ENCODE peak calls at places on chromosomes 12 and 14, in four cellular contexts. E is mucosa of descending colon, L is fibroblast of mammary gland, O is GM12878. X is an unnamed sample.

GRCh38 chr12:94149781-94150482 is 1.6 kb downstream of the PLXNC1 start:
- DNase-seq in E (peak), L (peak), O (no peak), X (no peak)

GRCh38 chr12:58657175-58657574 is 263.1 kb downstream of the LRIG3 start:
- DNase-seq in E (no peak), L (no peak), O (no peak), X (peak)

GRCh38 chr12:24534632-24535031 is 414.3 kb downstream of the BCAT1 start:
- DNase-seq in E (no peak), L (peak), O (no peak), X (no peak)

GRCh38 chr14:31071151-31071550 is 45.0 kb upstream of the STRN3 start:
- DNase-seq in E (no peak), L (no peak), O (no peak), X (peak)

GRCh38 chr14:75049731-75050201 is 1.5 kb downstream of the MLH3 start:
- DNase-seq in E (no peak), L (peak), O (no peak), X (peak)

GRCh38 chr14:29282169-29282568 is 515.6 kb downstream of the FOXG1 start:
- DNase-seq in E (no peak), L (peak), O (no peak), X (peak)

GRCh38 chr12:121060149-121061001 is 21.3 kb upstream of the OASL start:
- DNase-seq in E (peak), L (peak), O (peak), X (peak)

GRCh38 chr14:90629471-90629870 is 186.8 kb downstream of the TTC7B start:
- DNase-seq in E (no peak), L (no peak), O (no peak), X (no peak)

GRCh38 chr14:51511265-51511664 is 140.4 kb upstream of the FRMD6 start:
- DNase-seq in E (no peak), L (no peak), O (no peak), X (peak)

GRCh38 chr14:31206536-31207286 is 882 bp downstream of the HECTD1 start:
- DNase-seq in E (peak), L (no peak), O (no peak), X (peak)

GRCh38 chr14:30779210-30779609 is 95.1 kb upstream of the COCH start:
- DNase-seq in E (no peak), L (peak), O (no peak), X (no peak)

GRCh38 chr12:77494306-77494705 is 336.4 kb upstream of the NAV3 start:
- DNase-seq in E (no peak), L (peak), O (no peak), X (peak)

GRCh38 chr12:132109741-132110140 is 34.4 kb downstream of the DDX51 start:
- DNase-seq in E (no peak), L (peak), O (no peak), X (no peak)

GRCh38 chr14:63677891-63678379 is 36.3 kb upstream of the WDR89 start:
- DNase-seq in E (no peak), L (peak), O (no peak), X (peak)

GRCh38 chr12:93857279-93857894 is 180.2 kb downstream of the CRADD start:
- DNase-seq in E (no peak), L (peak), O (no peak), X (peak)

GRCh38 chr14:21236948-21237797 is 32.1 kb downstream of the HNRNPC start:
- DNase-seq in E (no peak), L (no peak), O (no peak), X (no peak)

GRCh38 chr14:21244546-21244945 is 24.7 kb downstream of the HNRNPC start:
- DNase-seq in E (no peak), L (peak), O (no peak), X (peak)

GRCh38 chr14:21240417-21240816 is 28.8 kb downstream of the HNRNPC start:
- DNase-seq in E (no peak), L (no peak), O (no peak), X (no peak)

GRCh38 chr14:21238823-21239518 is 30.3 kb downstream of the HNRNPC start:
- DNase-seq in E (no peak), L (no peak), O (no peak), X (no peak)

GRCh38 chr14:21241218-21241819 is 27.9 kb downstream of the HNRNPC start:
- DNase-seq in E (no peak), L (peak), O (no peak), X (peak)
- TF ChIP-seq CTCF in E (no peak), L (peak), O (peak), X (peak)

GRCh38 chr14:73567365-73567764 is 1.6 kb upstream of the ACOT2 start:
- DNase-seq in E (no peak), L (no peak), O (no peak), X (no peak)
- H3K4me3 ChIP-seq in E (no peak), L (no peak), O (no peak), X (no peak)

GRCh38 chr12:131018808-131019397 is 65.2 kb downstream of the ADGRD1 start:
- DNase-seq in E (no peak), L (no peak), O (no peak), X (no peak)

GRCh38 chr12:131017477-131017991 is 63.8 kb downstream of the ADGRD1 start:
- DNase-seq in E (no peak), L (no peak), O (no peak), X (no peak)

GRCh38 chr12:131021142-131021541 is 67.4 kb downstream of the ADGRD1 start:
- DNase-seq in E (no peak), L (no peak), O (no peak), X (no peak)

GRCh38 chr12:131018221-131018620 is 64.5 kb downstream of the ADGRD1 start:
- DNase-seq in E (no peak), L (no peak), O (no peak), X (no peak)

GRCh38 chr12:131020326-131020725 is 66.6 kb downstream of the ADGRD1 start:
- DNase-seq in E (no peak), L (no peak), O (no peak), X (no peak)
- TF ChIP-seq CTCF in E (no peak), L (no peak), O (no peak), X (no peak)

GRCh38 chr14:104879201-104879982 is 14.3 kb downstream of the CEP170B start:
- DNase-seq in E (peak), L (no peak), O (no peak), X (no peak)
- H3K4me3 ChIP-seq in E (no peak), L (no peak), O (no peak), X (no peak)

GRCh38 chr14:100524233-100524932 is 62.8 kb downstream of the BEGAIN start:
- DNase-seq in E (no peak), L (no peak), O (no peak), X (no peak)

GRCh38 chr14:100525615-100526014 is 61.6 kb downstream of the BEGAIN start:
- DNase-seq in E (no peak), L (no peak), O (no peak), X (no peak)

GRCh38 chr14:100526057-100526456 is 61.2 kb downstream of the BEGAIN start:
- DNase-seq in E (no peak), L (no peak), O (no peak), X (no peak)

GRCh38 chr14:100523536-100524025 is 63.6 kb downstream of the BEGAIN start:
- DNase-seq in E (peak), L (no peak), O (no peak), X (no peak)

DNA sequence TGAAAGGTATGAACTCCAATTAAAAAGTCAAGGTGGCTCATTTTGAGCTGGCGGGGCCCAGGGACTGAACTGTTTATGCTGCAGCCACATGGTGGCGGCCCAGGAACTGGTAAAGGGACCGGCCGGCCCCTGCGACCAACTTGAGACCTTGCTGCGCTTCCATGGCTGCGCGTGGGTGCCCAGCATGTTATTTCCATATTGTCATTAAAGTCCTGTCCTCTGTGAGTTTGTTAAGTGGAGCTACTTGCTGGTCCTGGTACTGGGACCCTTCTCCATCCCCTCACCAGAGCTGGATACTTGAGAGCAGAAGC is 62.3 kb downstream of the BEGAIN start:
- DNase-seq in E (no peak), L (peak), O (no peak), X (no peak)
- TF ChIP-seq CTCF in E (no peak), L (peak), O (peak), X (peak)

GRCh38 chr14:103696027-103696402 is 19.2 kb downstream of the XRCC3 start:
- DNase-seq in E (no peak), L (no peak), O (no peak), X (no peak)

GRCh38 chr14:103696466-103697071 is 18.7 kb downstream of the XRCC3 start:
- DNase-seq in E (peak), L (peak), O (no peak), X (peak)

GRCh38 chr14:103697601-103698379 is 17.5 kb downstream of the XRCC3 start:
- DNase-seq in E (peak), L (no peak), O (no peak), X (no peak)

GRCh38 chr14:103698380-103699260 is 16.6 kb downstream of the XRCC3 start:
- DNase-seq in E (peak), L (no peak), O (no peak), X (no peak)

GRCh38 chr14:103697196-103697595 is 18.1 kb downstream of the XRCC3 start:
- DNase-seq in E (no peak), L (no peak), O (no peak), X (no peak)
- H3K4me3 ChIP-seq in E (no peak), L (no peak), O (no peak), X (no peak)

DNA sequence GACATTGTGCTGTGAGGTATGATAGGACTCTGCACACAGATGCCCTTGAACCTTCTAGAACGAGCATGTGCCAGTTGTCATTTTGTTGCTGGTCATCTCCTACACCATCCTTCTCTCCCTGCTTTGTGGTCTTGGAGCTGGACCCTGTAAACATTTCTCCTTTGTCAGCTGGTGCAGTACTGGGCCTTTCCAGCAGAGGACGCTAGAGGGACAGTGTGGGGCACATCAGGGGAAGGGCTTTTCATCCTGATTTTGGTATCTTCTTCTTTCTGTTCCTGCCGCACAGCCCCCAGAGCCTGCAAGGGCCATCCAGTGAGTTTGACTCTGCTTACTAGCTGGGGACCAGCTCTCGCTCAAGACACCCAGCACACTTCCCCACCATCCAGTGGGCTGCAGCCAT is 484.6 kb downstream of the AACS start:
- DNase-seq in E (no peak), L (no peak), O (no peak), X (no peak)
- TF ChIP-seq CTCF in E (no peak), L (peak), O (peak), X (peak)